ENCODE peak calls at places on chromosome 21, in eight cellular contexts. C, P, M, Z, J, Y, X and D are unnamed samples.

GRCh38 chr21:15993951-15994350 is 264.2 kb downstream of the USP25 start:
- DNase-seq in C (no peak), J (no peak), P (no peak), M (no peak), Y (no peak), Z (no peak), X (no peak), D (no peak)

GRCh38 chr21:35226302-35226701 is 177.2 kb upstream of the RUNX1 start:
- DNase-seq in Z (no peak), J (no peak), X (peak; percentile 52), Y (no peak), M (peak; percentile 68), P (peak; percentile 75), C (no peak), D (no peak)

GRCh38 chr21:34885636-34886553 is 163.2 kb downstream of the RUNX1 start:
- DNase-seq in J (no peak), C (no peak), M (no peak), X (no peak), Z (peak; percentile 72), Y (no peak), P (no peak), D (no peak)

GRCh38 chr21:32921632-32922230 is 104.0 kb upstream of the OLIG2 start:
- DNase-seq in Z (peak; percentile 40), P (peak; percentile 10), Y (peak; percentile 29), C (no peak), X (no peak), J (peak; percentile 70), M (no peak), D (no peak)

GRCh38 chr21:25507522-25507921 is 99.8 kb downstream of the MRPL39 start:
- DNase-seq in Y (no peak), J (no peak), C (no peak), M (no peak), Z (no peak), P (peak; percentile 23), X (no peak), D (no peak)

GRCh38 chr21:37253991-37254390 is 13.1 kb downstream of the VPS26C start:
- DNase-seq in M (no peak), J (no peak), C (no peak), Y (no peak), Z (no peak), P (peak; percentile 72), X (peak; percentile 27), D (no peak)

GRCh38 chr21:34885125-34885524 is 164.0 kb downstream of the RUNX1 start:
- DNase-seq in P (no peak), J (no peak), X (no peak), M (no peak), Y (no peak), C (no peak), Z (no peak), D (no peak)

GRCh38 chr21:35034203-35034926 is 14.7 kb downstream of the RUNX1 start:
- DNase-seq in J (no peak), Z (no peak), P (no peak), Y (no peak), M (no peak), X (no peak), C (no peak), D (no peak)

GRCh38 chr21:31198575-31198974 is 145.5 kb downstream of the TIAM1 start:
- DNase-seq in P (peak; percentile 62), Z (no peak), M (no peak), J (no peak), C (no peak), X (peak; percentile 41), Y (peak; percentile 48), D (peak; percentile 33)

GRCh38 chr21:16530656-16531055 is 800.9 kb downstream of the USP25 start:
- DNase-seq in P (no peak), M (no peak), C (no peak), Y (no peak), X (peak; percentile 34), J (no peak), Z (no peak), D (no peak)

GRCh38 chr21:24436236-24436635 is 1171.0 kb downstream of the MRPL39 start:
- DNase-seq in M (no peak), Z (no peak), P (no peak), C (no peak), Y (no peak), J (no peak), X (no peak), D (no peak)

GRCh38 chr21:15935530-15935929 is 205.7 kb downstream of the USP25 start:
- DNase-seq in Z (no peak), J (no peak), M (no peak), C (no peak), Y (no peak), P (no peak), X (no peak), D (no peak)

GRCh38 chr21:34913786-34914185 is 135.3 kb downstream of the RUNX1 start:
- DNase-seq in C (no peak), P (peak; percentile 31), M (no peak), X (no peak), J (no peak), Z (no peak), Y (no peak), D (no peak)

GRCh38 chr21:33659550-33659949 is 17.2 kb downstream of the ITSN1 start:
- DNase-seq in C (no peak), Z (no peak), J (no peak), Y (no peak), P (no peak), X (no peak), M (no peak), D (no peak)

GRCh38 chr21:46182548-46183336 is 1.5 kb downstream of the SPATC1L start:
- DNase-seq in C (peak; percentile 42), X (no peak), J (no peak), Z (no peak), M (no peak), Y (no peak), P (no peak), D (no peak)

GRCh38 chr21:33490991-33491372 is 534 bp downstream of the DNAJC28 start:
- DNase-seq in P (no peak), X (peak; percentile 6), C (no peak), J (no peak), Y (peak; percentile 7), Z (no peak), M (no peak), D (no peak)

GRCh38 chr21:34889537-34890257 is 159.4 kb downstream of the RUNX1 start:
- DNase-seq in J (peak; percentile 16), P (peak; percentile 77), Y (no peak), X (peak; percentile 80), M (peak; percentile 65), C (peak; percentile 73), Z (peak; percentile 85), D (no peak)

GRCh38 chr21:18970941-18971340 is 567.4 kb upstream of the TMPRSS15 start:
- DNase-seq in X (no peak), Z (no peak), J (no peak), Y (no peak), P (no peak), M (no peak), C (no peak), D (no peak)

DNA sequence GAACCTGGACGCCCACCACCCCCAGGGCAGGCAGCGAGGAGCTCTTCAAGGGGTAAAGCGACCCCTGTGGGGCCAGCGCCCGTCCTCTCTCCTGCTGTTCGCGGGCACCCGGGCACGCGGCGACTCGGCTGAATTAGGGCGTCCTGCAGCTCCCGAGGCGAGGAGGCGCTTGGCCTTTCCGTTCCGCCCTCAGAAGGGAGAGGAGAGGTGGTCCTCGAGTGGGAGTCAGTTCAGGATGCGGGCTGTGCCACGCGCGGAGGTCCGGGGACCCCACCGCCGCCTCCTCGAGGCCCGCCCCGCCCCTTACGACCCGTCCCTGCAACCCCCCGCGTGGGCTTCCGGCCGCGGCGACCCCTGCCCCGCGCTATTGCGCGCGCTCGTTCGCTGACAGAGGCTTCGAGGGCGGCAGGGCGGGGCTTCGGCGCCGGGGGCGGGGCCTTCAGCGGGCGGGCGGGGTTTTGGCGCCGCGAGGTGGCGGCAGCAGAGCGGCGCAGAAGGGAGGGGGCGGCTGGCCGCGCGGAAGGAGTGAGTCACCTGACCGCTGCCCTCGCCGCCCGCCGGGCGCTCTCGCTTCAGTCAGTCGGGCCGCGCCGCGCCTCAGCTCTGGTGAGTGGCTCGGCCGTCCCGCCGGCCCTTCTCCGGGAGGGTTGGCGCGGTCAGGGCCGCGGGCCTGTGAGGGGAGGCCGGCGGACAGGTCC is at the start of gene BACH1:
- DNase-seq in X (peak; percentile 91), Z (peak; percentile 92), J (peak; percentile 92), M (peak; percentile 87), C (peak; percentile 90), P (peak; percentile 91), Y (peak; percentile 59), D (peak; percentile 27)
- TF ChIP-seq CTCF in X (peak; percentile 7), Z (peak; percentile 54), J (peak; percentile 60), M (peak; percentile 12), C (peak; percentile 61), P (peak; percentile 62), Y (peak; percentile 28), D (peak; percentile 56)

DNA sequence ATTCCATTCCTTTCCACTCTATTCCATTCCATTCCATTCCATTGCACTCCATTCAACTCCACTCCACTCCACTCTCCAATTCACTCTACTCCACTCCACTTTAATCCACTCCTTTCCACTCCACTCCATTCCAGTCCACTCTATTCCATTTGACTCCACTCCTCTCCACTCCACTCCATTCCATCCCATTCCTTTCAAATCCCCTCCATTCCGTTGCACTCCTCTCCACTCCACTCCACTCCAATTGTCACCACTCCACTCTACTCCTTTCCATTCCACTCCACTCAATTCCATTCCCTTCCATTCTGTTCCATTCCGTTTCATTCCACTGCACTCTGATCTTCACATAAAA is 2563.7 kb upstream of the TPTE start:
- DNase-seq in Y (no peak), M (no peak), X (no peak), J (no peak), P (no peak), C (no peak), Z (no peak), D (no peak)
- H3K9me3 ChIP-seq in Y (peaks cover 67% of the 10 kb centered on the region), M (peaks cover 77% of the 10 kb centered on the region), X (peaks cover 17% of the 10 kb centered on the region), J (peaks cover 45% of the 10 kb centered on the region), P (peaks cover 48% of the 10 kb centered on the region), C (no peaks in the 10 kb centered on the region), Z (peaks cover 64% of the 10 kb centered on the region), D (no peaks in the 10 kb centered on the region)

DNA sequence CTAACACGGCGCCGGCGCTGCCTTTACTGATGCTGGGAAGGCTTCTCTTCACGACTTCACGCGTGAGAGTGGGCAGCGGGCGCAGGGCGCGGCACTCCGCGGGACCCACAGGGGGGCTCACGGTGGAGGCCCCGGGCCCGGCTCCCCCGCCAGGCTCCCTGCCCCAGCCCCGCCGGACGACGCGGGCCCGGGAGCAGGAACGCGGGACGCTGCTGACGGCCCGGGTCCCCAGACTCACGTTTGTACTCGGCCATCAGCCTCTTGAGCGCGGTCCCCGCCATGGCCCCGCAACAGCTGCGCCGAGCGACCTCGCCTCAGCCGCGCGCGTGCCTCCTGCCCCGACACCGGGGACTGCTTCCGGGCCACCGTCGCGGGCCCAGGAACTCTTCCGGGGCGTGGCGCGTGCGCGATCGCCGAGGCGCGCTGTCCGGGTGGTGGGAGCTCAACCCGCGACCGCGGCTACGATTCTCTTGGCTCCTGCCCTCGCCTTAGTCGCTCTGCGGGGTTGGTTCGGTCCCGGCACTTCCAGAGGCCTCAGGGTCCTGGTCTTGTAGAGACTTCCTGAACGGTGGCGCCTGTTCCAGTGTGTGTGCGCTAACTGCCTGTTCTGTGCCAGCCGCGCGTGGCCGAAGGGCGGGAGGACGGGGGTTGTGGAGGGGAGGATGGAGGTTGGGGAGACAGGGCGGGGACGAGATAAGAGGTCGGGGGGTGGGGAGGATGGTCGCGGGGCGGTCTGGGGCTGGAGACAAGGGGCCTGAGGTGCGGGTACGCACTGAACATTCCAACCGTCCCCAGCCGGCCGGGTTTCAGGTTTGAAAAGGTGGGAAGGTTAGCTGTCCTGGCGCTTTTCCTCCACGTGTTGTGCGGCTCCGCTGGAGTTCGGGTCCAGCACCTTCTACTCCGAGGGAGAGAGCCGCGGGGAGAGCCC is at the start of gene UBE2G2:
- DNase-seq in C (peak; percentile 82), Z (peak; percentile 84), X (peak; percentile 70), M (peak; percentile 76), J (peak; percentile 91), Y (peak; percentile 27), P (peak; percentile 65), D (no peak)
- TF ChIP-seq CTCF in C (no peak), Z (no peak), X (no peak), M (no peak), J (no peak), Y (no peak), P (no peak), D (no peak)

GRCh38 chr21:39850333-39850732 is 16.9 kb upstream of the PCP4 start:
- DNase-seq in Y (no peak), X (no peak), P (no peak), M (no peak), Z (no peak), C (no peak), J (no peak), D (no peak)
- H3K9me3 ChIP-seq in Y (no peaks in the 10 kb centered on the region), X (no peaks in the 10 kb centered on the region), P (peaks cover 43% of the 10 kb centered on the region), M (no peaks in the 10 kb centered on the region), Z (no peaks in the 10 kb centered on the region), C (no peaks in the 10 kb centered on the region), J (no peaks in the 10 kb centered on the region), D (no peaks in the 10 kb centered on the region)